ENCODE peak calls at places on chromosomes 6 and 20, in eight cellular contexts. R is tibial nerve; J is activated CD8-positive, alpha-beta T cell treated with anti-CD3 and anti-CD28 coated beads for 36 hours; K is aorta; M is iris pigment epithelial cell; L is progenitor cell of endocrine pancreas; C is activated CD4-positive, CD25-positive, alpha-beta regulatory T cell; P is lower lobe of right lung. X is an unnamed sample.

GRCh38 chr6:41608443-41609151 is 29.7 kb upstream of the MDFI start:
- DNase-seq in R (no peak), M (no peak), C (no peak), J (no peak), K (no peak), L (no peak), P (no peak), X (no peak)

GRCh38 chr20:5531318-5532081 is 214.7 kb upstream of the PROKR2 start:
- DNase-seq in M (peak; percentile 81), P (peak; percentile 48), C (no peak), K (no peak), J (no peak), R (no peak), L (no peak), X (no peak)

GRCh38 chr6:41940759-41941279 is 789 bp downstream of the CCND3 start:
- DNase-seq in K (peak; percentile 63), M (peak; percentile 44), P (peak; percentile 70), L (peak; percentile 21), J (peak; percentile 81), C (no peak), R (no peak), X (peak; percentile 76)

GRCh38 chr20:63835031-63835858 is 4.2 kb upstream of the ZBTB46 start:
- DNase-seq in J (no peak), L (peak; percentile 76), K (peak; percentile 93), R (peak; percentile 89), P (peak; percentile 87), C (no peak), M (peak; percentile 97), X (peak; percentile 92)

GRCh38 chr6:28615955-28616747 is 90.5 kb downstream of the GPX5 start:
- DNase-seq in P (no peak), C (no peak), R (no peak), L (no peak), K (no peak), M (no peak), J (no peak), X (no peak)

GRCh38 chr20:51490635-51491034 is 51.9 kb downstream of the NFATC2 start:
- DNase-seq in R (no peak), J (no peak), M (no peak), P (no peak), C (no peak), L (no peak), K (no peak), X (no peak)

GRCh38 chr6:6008648-6009421 is 2.1 kb upstream of the NRN1 start:
- DNase-seq in J (peak; percentile 80), R (peak; percentile 75), P (peak; percentile 83), C (no peak), K (peak; percentile 74), L (peak; percentile 64), M (no peak), X (peak; percentile 88)

GRCh38 chr6:16473908-16474791 is 235.8 kb downstream of the GMPR start:
- DNase-seq in P (no peak), J (no peak), M (no peak), R (no peak), K (no peak), C (no peak), L (no peak), X (no peak)

GRCh38 chr6:41427642-41428401 is 92.4 kb downstream of the NCR2 start:
- DNase-seq in M (no peak), K (peak; percentile 79), L (peak; percentile 60), R (no peak), P (peak; percentile 68), C (no peak), J (peak; percentile 43), X (no peak)

GRCh38 chr6:45423111-45423900 is 45.6 kb upstream of the SUPT3H start:
- DNase-seq in R (no peak), L (peak; percentile 21), K (peak; percentile 59), C (no peak), P (peak; percentile 63), J (peak; percentile 46), M (no peak), X (peak; percentile 78)

GRCh38 chr6:41645007-41645618 is 6.8 kb downstream of the MDFI start:
- DNase-seq in L (no peak), C (no peak), R (no peak), P (peak; percentile 14), J (no peak), K (peak; percentile 38), M (no peak), X (no peak)

GRCh38 chr6:56235245-56235644 is 12.1 kb downstream of the COL21A1 start:
- DNase-seq in K (no peak), L (no peak), R (no peak), M (peak; percentile 55), C (no peak), P (no peak), J (no peak), X (no peak)

GRCh38 chr20:1845701-1846100 is 49.5 kb upstream of the SIRPA start:
- DNase-seq in P (no peak), M (no peak), R (no peak), J (no peak), K (no peak), C (no peak), L (no peak), X (no peak)

GRCh38 chr20:33653218-33653899 is 8.8 kb upstream of the C20orf144 start:
- DNase-seq in K (peak; percentile 63), J (peak; percentile 72), C (no peak), L (peak; percentile 70), R (peak; percentile 69), M (peak; percentile 62), P (no peak), X (peak; percentile 67)

GRCh38 chr6:14086701-14087100 is 30.9 kb upstream of the CD83 start:
- DNase-seq in K (no peak), M (no peak), C (no peak), L (no peak), J (no peak), R (no peak), P (no peak), X (no peak)